ENCODE peak calls at places on chromosome 6, in eight cellular contexts. P, N, G, H, V, B, Q and M are unnamed samples.

GRCh38 chr6:139570166-139570565 is 195.7 kb upstream of the CITED2 start:
- DNase-seq in P (no peak), N (no peak), G (no peak), H (no peak), V (no peak), B (no peak), Q (no peak), M (no peak)

GRCh38 chr6:101668496-101668895 is 275.0 kb downstream of the GRIK2 start:
- DNase-seq in P (no peak), N (no peak), G (no peak), H (no peak), V (no peak), B (no peak), Q (no peak), M (no peak)

GRCh38 chr6:97068211-97068610 is 143.7 kb downstream of the KLHL32 start:
- DNase-seq in P (no peak), N (no peak), G (peak), H (no peak), V (no peak), B (peak), Q (no peak), M (peak)

GRCh38 chr6:136613477-136613876 is 63.3 kb upstream of the MAP7 start:
- DNase-seq in P (no peak), N (no peak), G (no peak), H (no peak), V (no peak), B (no peak), Q (no peak), M (no peak)

GRCh38 chr6:33692078-33692759 is 19.3 kb downstream of the UQCC2 start:
- DNase-seq in P (peak), N (no peak), G (no peak), H (no peak), V (peak), B (peak), Q (no peak), M (no peak)

GRCh38 chr6:63492476-63492875 is 79.8 kb upstream of the LOC128125822 start:
- DNase-seq in P (no peak), N (no peak), G (no peak), H (no peak), V (no peak), B (no peak), Q (no peak), M (no peak)

GRCh38 chr6:41713161-41713649 is 22.2 kb downstream of the TFEB start:
- DNase-seq in P (peak), N (no peak), G (peak), H (no peak), V (peak), B (no peak), Q (peak), M (no peak)

GRCh38 chr6:170203212-170203611 is 87.7 kb downstream of the DLL1 start:
- DNase-seq in P (no peak), N (no peak), G (peak), H (no peak), V (no peak), B (no peak), Q (no peak), M (no peak)

GRCh38 chr6:124982669-124983068 is 20.4 kb downstream of the RNF217 start:
- DNase-seq in P (no peak), N (no peak), G (no peak), H (no peak), V (no peak), B (no peak), Q (no peak), M (no peak)

GRCh38 chr6:123064038-123064437 is 68.0 kb downstream of the CLVS2 start:
- DNase-seq in P (no peak), N (no peak), G (no peak), H (no peak), V (no peak), B (no peak), Q (no peak), M (no peak)

GRCh38 chr6:47633141-47633540 is 65.2 kb upstream of the ADGRF4 start:
- DNase-seq in P (no peak), N (no peak), G (no peak), H (no peak), V (no peak), B (peak), Q (no peak), M (no peak)

GRCh38 chr6:134247271-134247833 is 70.6 kb downstream of the SGK1 start:
- DNase-seq in P (no peak), N (peak), G (no peak), H (peak), V (no peak), B (no peak), Q (no peak), M (no peak)

GRCh38 chr6:143553337-143553736 is 41.8 kb upstream of the FUCA2 start:
- DNase-seq in P (no peak), N (no peak), G (no peak), H (no peak), V (no peak), B (no peak), Q (no peak), M (no peak)

GRCh38 chr6:93751969-93752368 is 332.6 kb upstream of the EPHA7 start:
- DNase-seq in P (no peak), N (no peak), G (no peak), H (no peak), V (no peak), B (no peak), Q (no peak), M (no peak)

GRCh38 chr6:170371588-170371987 is 65.0 kb downstream of the FAM120B start:
- DNase-seq in P (no peak), N (no peak), G (no peak), H (no peak), V (no peak), B (peak), Q (no peak), M (no peak)

GRCh38 chr6:83849127-83849526 is 4.0 kb upstream of the RIPPLY2 start:
- DNase-seq in P (no peak), N (no peak), G (no peak), H (no peak), V (no peak), B (no peak), Q (no peak), M (no peak)
- TF ChIP-seq CTCF in P (no peak), N (no peak), G (no peak), H (no peak), V (no peak), B (no peak), Q (no peak), M (no peak)

DNA sequence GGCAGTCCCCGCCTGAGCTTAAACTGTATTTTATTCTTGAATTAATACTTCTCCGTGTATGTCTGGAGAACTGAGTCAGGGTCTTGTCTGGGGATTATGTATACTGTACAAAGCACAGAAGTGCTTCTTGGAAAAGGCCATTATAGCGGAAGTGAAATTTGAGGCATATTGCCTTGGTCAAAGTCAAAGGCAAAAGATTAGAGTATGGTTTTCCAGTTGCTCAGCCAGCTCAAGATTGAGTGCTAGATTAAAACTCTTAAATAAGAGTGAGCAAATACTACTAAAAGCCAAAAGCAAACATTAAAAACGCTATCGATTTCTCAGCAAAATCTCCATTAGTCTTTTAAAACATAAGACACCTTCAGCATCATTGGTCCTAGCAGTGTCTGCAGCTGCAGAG is 207.7 kb upstream of the MAN1A1 start:
- DNase-seq in P (no peak), N (no peak), G (no peak), H (no peak), V (no peak), B (no peak), Q (no peak), M (no peak)
- TF ChIP-seq CTCF in P (no peak), N (no peak), G (no peak), H (no peak), V (no peak), B (no peak), Q (no peak), M (no peak)

GRCh38 chr6:108142240-108142639 is 23.6 kb upstream of the NR2E1 start:
- DNase-seq in P (no peak), N (no peak), G (no peak), H (no peak), V (no peak), B (no peak), Q (no peak), M (no peak)

DNA sequence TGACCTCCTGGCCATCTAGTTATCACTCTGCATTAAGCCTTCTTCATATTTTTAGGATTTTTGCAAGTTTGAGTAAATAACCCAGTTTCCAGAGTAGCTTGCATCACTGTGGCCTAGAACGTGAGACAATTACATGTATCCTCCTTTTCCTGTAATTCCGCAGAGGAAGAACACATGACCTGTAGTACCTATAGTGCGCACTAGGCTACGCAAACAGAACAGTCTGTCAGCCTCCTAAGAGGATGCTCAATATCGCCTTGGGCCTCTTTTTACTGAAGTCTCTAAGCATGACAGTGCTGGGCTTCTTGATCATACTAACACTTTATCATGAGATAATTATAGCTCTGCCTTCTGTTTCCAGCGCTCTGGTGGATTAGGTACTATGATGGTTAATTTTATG is 20.2 kb upstream of the NR2E1 start:
- DNase-seq in P (no peak), N (no peak), G (no peak), H (no peak), V (no peak), B (no peak), Q (no peak), M (no peak)
- TF ChIP-seq CTCF in P (no peak), N (no peak), G (no peak), H (no peak), V (no peak), B (no peak), Q (no peak), M (peak)

GRCh38 chr6:106145144-106145543 is 59.0 kb downstream of the PRDM1 start:
- DNase-seq in P (no peak), N (no peak), G (no peak), H (no peak), V (no peak), B (no peak), Q (no peak), M (no peak)

GRCh38 chr6:106147476-106147875 is 61.3 kb downstream of the PRDM1 start:
- DNase-seq in P (no peak), N (no peak), G (peak), H (no peak), V (no peak), B (no peak), Q (no peak), M (no peak)

GRCh38 chr6:106143582-106144139 is 57.5 kb downstream of the PRDM1 start:
- DNase-seq in P (no peak), N (no peak), G (no peak), H (no peak), V (no peak), B (no peak), Q (no peak), M (no peak)

GRCh38 chr6:106146852-106147351 is 60.8 kb downstream of the PRDM1 start:
- DNase-seq in P (no peak), N (no peak), G (no peak), H (no peak), V (no peak), B (no peak), Q (no peak), M (no peak)

DNA sequence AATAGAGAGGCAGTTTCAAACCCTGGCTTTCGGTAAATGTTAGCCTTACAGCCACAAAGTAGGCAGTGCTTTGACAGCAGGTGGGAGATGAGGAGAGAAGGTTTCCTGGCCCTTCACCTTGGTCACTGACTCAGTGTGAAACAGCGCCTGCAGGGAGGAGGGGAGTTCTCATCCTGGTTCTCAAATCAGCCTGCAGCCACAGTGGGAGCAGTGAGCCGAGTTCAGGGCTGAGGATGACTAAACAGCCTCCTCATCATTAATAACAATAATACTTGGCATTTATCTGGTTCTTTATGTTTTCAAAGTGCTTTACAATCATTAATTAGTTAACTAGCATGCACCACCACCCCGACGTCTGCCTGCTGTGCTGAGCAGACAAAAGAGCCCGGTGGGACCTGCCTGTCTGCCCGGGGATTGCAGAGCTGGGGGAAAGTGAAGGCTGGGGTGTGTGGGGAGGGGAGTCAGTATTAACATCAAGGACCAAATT is 59.6 kb downstream of the PRDM1 start:
- DNase-seq in P (no peak), N (no peak), G (no peak), H (no peak), V (no peak), B (no peak), Q (no peak), M (no peak)
- TF ChIP-seq CTCF in P (no peak), N (no peak), G (no peak), H (no peak), V (no peak), B (no peak), Q (no peak), M (no peak)

GRCh38 chr6:4338884-4339283 is 203.5 kb upstream of the ECI2 start:
- DNase-seq in P (no peak), N (no peak), G (no peak), H (no peak), V (no peak), B (no peak), Q (no peak), M (no peak)
- TF ChIP-seq CTCF in P (no peak), N (no peak), G (no peak), H (no peak), V (no peak), B (no peak), Q (no peak), M (no peak)

DNA sequence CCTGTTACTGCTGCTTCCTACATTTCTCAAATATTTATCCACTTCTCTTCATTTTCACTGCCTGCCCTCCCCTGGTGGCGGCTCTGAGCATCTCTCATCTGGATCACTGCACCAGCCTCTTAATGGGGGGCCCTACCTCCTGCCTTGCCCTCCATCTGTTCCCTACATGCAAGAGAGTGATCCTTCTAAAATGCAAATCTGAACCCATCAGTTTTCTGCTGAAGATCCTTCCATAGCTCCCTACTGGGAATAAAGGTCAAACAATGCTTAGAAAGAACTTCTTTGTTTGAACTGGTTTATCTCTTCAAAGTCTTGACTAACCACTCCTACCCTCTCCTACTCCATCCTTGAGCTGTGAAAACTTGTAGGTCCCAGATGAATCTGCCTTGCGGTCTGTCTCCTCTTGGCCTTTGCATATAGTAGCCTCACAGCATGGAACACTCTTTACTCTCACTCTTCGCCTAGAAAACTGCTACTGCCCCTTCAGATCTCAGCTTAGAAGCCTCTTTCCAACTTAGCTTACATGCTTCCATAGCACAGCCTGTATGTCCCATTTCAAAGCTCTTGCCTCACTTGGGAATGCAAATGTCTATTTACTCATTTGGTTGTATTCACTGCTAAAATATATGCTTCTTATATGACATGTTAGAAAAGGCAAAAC is 119.3 kb downstream of the QRSL1 start:
- DNase-seq in P (no peak), N (no peak), G (no peak), H (no peak), V (no peak), B (no peak), Q (no peak), M (no peak)
- TF ChIP-seq CTCF in P (no peak), N (no peak), G (peak), H (no peak), V (no peak), B (no peak), Q (no peak), M (peak)

GRCh38 chr6:119727504-119728219 is 378.1 kb upstream of the MAN1A1 start:
- DNase-seq in P (no peak), N (no peak), G (no peak), H (no peak), V (no peak), B (no peak), Q (no peak), M (no peak)
- TF ChIP-seq CTCF in P (no peak), N (no peak), G (no peak), H (no peak), V (no peak), B (no peak), Q (no peak), M (no peak)